ENCODE peak calls at places on chromosome 2, in seven cellular contexts. One of them, this sample, is unnamed.

GRCh38 chr2:45354776-45355175 is 256.3 kb downstream of the SRBD1 start:
- DNase-seq in gastrocnemius medialis: no peak
- DNase-seq in ovary: no peak
- DNase-seq in K562: no peak
- DNase-seq in GM12878: no peak
- DNase-seq in body of pancreas: no peak
- DNase-seq in H1: no peak
- DNase-seq in this sample: no peak

GRCh38 chr2:215737496-215737895 is 275.9 kb downstream of the MREG start:
- DNase-seq in gastrocnemius medialis: no peak
- DNase-seq in ovary: no peak
- DNase-seq in K562: no peak
- DNase-seq in GM12878: no peak
- DNase-seq in body of pancreas: no peak
- DNase-seq in H1: no peak
- DNase-seq in this sample: no peak

GRCh38 chr2:42960835-42961165 is 168.4 kb upstream of the HAAO start:
- DNase-seq in gastrocnemius medialis: no peak
- DNase-seq in ovary: no peak
- DNase-seq in K562: no peak
- DNase-seq in GM12878: no peak
- DNase-seq in body of pancreas: no peak
- DNase-seq in H1: no peak
- DNase-seq in this sample: no peak

GRCh38 chr2:54809814-54810213 is 86.4 kb downstream of the EML6 start:
- DNase-seq in gastrocnemius medialis: no peak
- DNase-seq in ovary: no peak
- DNase-seq in K562: no peak
- DNase-seq in GM12878: no peak
- DNase-seq in body of pancreas: no peak
- DNase-seq in H1: no peak
- DNase-seq in this sample: no peak

GRCh38 chr2:28435796-28436425 is 43.3 kb downstream of the FOSL2 start:
- DNase-seq in gastrocnemius medialis: no peak
- DNase-seq in ovary: no peak
- DNase-seq in K562: no peak
- DNase-seq in GM12878: no peak
- DNase-seq in body of pancreas: no peak
- DNase-seq in H1: no peak
- DNase-seq in this sample: no peak

GRCh38 chr2:97740590-97741182 is 27.3 kb downstream of the ZAP70 start:
- DNase-seq in gastrocnemius medialis: peak
- DNase-seq in ovary: no peak
- DNase-seq in K562: peak
- DNase-seq in GM12878: no peak
- DNase-seq in body of pancreas: peak
- DNase-seq in H1: peak
- DNase-seq in this sample: peak

GRCh38 chr2:218898109-218898878 is 17.6 kb downstream of the WNT10A start:
- DNase-seq in gastrocnemius medialis: no peak
- DNase-seq in ovary: peak
- DNase-seq in K562: peak
- DNase-seq in GM12878: no peak
- DNase-seq in body of pancreas: peak
- DNase-seq in H1: peak
- DNase-seq in this sample: peak

GRCh38 chr2:38191516-38191915 is 115.6 kb upstream of the CYP1B1 start:
- DNase-seq in gastrocnemius medialis: no peak
- DNase-seq in ovary: no peak
- DNase-seq in K562: no peak
- DNase-seq in GM12878: no peak
- DNase-seq in body of pancreas: no peak
- DNase-seq in H1: no peak
- DNase-seq in this sample: no peak

GRCh38 chr2:54599326-54599710 is 124.1 kb upstream of the EML6 start:
- DNase-seq in gastrocnemius medialis: no peak
- DNase-seq in ovary: no peak
- DNase-seq in K562: no peak
- DNase-seq in GM12878: no peak
- DNase-seq in body of pancreas: no peak
- DNase-seq in H1: no peak
- DNase-seq in this sample: no peak

GRCh38 chr2:143321994-143322393 is 192.8 kb downstream of the ARHGAP15 start:
- DNase-seq in gastrocnemius medialis: no peak
- DNase-seq in ovary: no peak
- DNase-seq in K562: peak
- DNase-seq in GM12878: no peak
- DNase-seq in body of pancreas: no peak
- DNase-seq in H1: no peak
- DNase-seq in this sample: no peak

GRCh38 chr2:168521342-168521741 is 65.3 kb downstream of the CERS6 start:
- DNase-seq in gastrocnemius medialis: peak
- DNase-seq in ovary: no peak
- DNase-seq in K562: peak
- DNase-seq in GM12878: no peak
- DNase-seq in body of pancreas: no peak
- DNase-seq in H1: no peak
- DNase-seq in this sample: no peak

GRCh38 chr2:3927031-3927430 is 223.7 kb downstream of the DCDC2C start:
- DNase-seq in gastrocnemius medialis: no peak
- DNase-seq in ovary: no peak
- DNase-seq in K562: no peak
- DNase-seq in GM12878: no peak
- DNase-seq in body of pancreas: no peak
- DNase-seq in H1: no peak
- DNase-seq in this sample: no peak

GRCh38 chr2:217789736-217790181 is 213.0 kb downstream of the TNS1 start:
- DNase-seq in gastrocnemius medialis: peak
- DNase-seq in ovary: no peak
- DNase-seq in K562: no peak
- DNase-seq in GM12878: no peak
- DNase-seq in body of pancreas: no peak
- DNase-seq in H1: no peak
- DNase-seq in this sample: no peak

GRCh38 chr2:237742191-237742590 is 56.4 kb upstream of the RBM44 start:
- DNase-seq in gastrocnemius medialis: no peak
- DNase-seq in ovary: no peak
- DNase-seq in K562: no peak
- DNase-seq in GM12878: no peak
- DNase-seq in body of pancreas: no peak
- DNase-seq in H1: no peak
- DNase-seq in this sample: no peak

GRCh38 chr2:64797881-64798590 is 144.3 kb upstream of the SERTAD2 start:
- DNase-seq in gastrocnemius medialis: no peak
- DNase-seq in ovary: no peak
- DNase-seq in K562: no peak
- DNase-seq in GM12878: no peak
- DNase-seq in body of pancreas: peak
- DNase-seq in H1: no peak
- DNase-seq in this sample: no peak

GRCh38 chr2:37370666-37371065 is 26.2 kb downstream of the QPCT start:
- DNase-seq in gastrocnemius medialis: no peak
- DNase-seq in ovary: no peak
- DNase-seq in K562: no peak
- DNase-seq in GM12878: no peak
- DNase-seq in body of pancreas: no peak
- DNase-seq in H1: no peak
- DNase-seq in this sample: no peak

GRCh38 chr2:171923206-171923605 is 945 bp downstream of the HAT1 start:
- DNase-seq in gastrocnemius medialis: no peak
- DNase-seq in ovary: peak
- DNase-seq in K562: no peak
- DNase-seq in GM12878: no peak
- DNase-seq in body of pancreas: peak
- DNase-seq in H1: no peak
- DNase-seq in this sample: no peak

GRCh38 chr2:161239416-161240109 is 68.7 kb upstream of the PSMD14 start:
- DNase-seq in gastrocnemius medialis: no peak
- DNase-seq in ovary: no peak
- DNase-seq in K562: no peak
- DNase-seq in GM12878: no peak
- DNase-seq in body of pancreas: no peak
- DNase-seq in H1: peak
- DNase-seq in this sample: no peak

GRCh38 chr2:174800436-174801195 is 36.3 kb upstream of the CHRNA1 start:
- DNase-seq in gastrocnemius medialis: no peak
- DNase-seq in ovary: no peak
- DNase-seq in K562: no peak
- DNase-seq in GM12878: no peak
- DNase-seq in body of pancreas: no peak
- DNase-seq in H1: no peak
- DNase-seq in this sample: no peak

GRCh38 chr2:2879776-2880175 is 497.8 kb downstream of the EIPR1 start:
- DNase-seq in gastrocnemius medialis: no peak
- DNase-seq in ovary: no peak
- DNase-seq in K562: no peak
- DNase-seq in GM12878: peak
- DNase-seq in body of pancreas: no peak
- DNase-seq in H1: no peak
- DNase-seq in this sample: peak

GRCh38 chr2:223950448-223951347 is 5.6 kb upstream of the WDFY1 start:
- DNase-seq in gastrocnemius medialis: no peak
- DNase-seq in ovary: no peak
- DNase-seq in K562: no peak
- DNase-seq in GM12878: no peak
- DNase-seq in body of pancreas: no peak
- DNase-seq in H1: no peak
- DNase-seq in this sample: no peak
- H3K27ac ChIP-seq in gastrocnemius medialis: no peak
- H3K27ac ChIP-seq in ovary: no peak
- H3K27ac ChIP-seq in K562: no peak
- H3K27ac ChIP-seq in GM12878: peak
- H3K27ac ChIP-seq in body of pancreas: peak
- H3K27ac ChIP-seq in H1: no peak
- H3K27ac ChIP-seq in this sample: peak

GRCh38 chr2:85537600-85538506 is 1.1 kb upstream of the MAT2A start:
- DNase-seq in gastrocnemius medialis: peak
- DNase-seq in ovary: peak
- DNase-seq in K562: peak
- DNase-seq in GM12878: no peak
- DNase-seq in body of pancreas: peak
- DNase-seq in H1: peak
- DNase-seq in this sample: peak
- TF ChIP-seq POLR2A in gastrocnemius medialis: peak
- TF ChIP-seq POLR2A in ovary: peak
- TF ChIP-seq POLR2A in K562: no peak
- TF ChIP-seq POLR2A in GM12878: peak
- TF ChIP-seq POLR2A in body of pancreas: no peak
- TF ChIP-seq POLR2A in H1: peak
- TF ChIP-seq POLR2A in this sample: peak

GRCh38 chr2:25411281-25411680 is 69.6 kb upstream of the DNMT3A start:
- DNase-seq in gastrocnemius medialis: no peak
- DNase-seq in ovary: no peak
- DNase-seq in K562: no peak
- DNase-seq in GM12878: no peak
- DNase-seq in body of pancreas: peak
- DNase-seq in H1: no peak
- DNase-seq in this sample: no peak
- H3K27ac ChIP-seq in gastrocnemius medialis: no peak
- H3K27ac ChIP-seq in ovary: no peak
- H3K27ac ChIP-seq in K562: no peak
- H3K27ac ChIP-seq in GM12878: peak
- H3K27ac ChIP-seq in body of pancreas: no peak
- H3K27ac ChIP-seq in H1: no peak
- H3K27ac ChIP-seq in this sample: no peak

GRCh38 chr2:121736462-121737336 is at the start of gene NIFK:
- DNase-seq in gastrocnemius medialis: peak
- DNase-seq in ovary: peak
- DNase-seq in K562: peak
- DNase-seq in GM12878: peak
- DNase-seq in body of pancreas: peak
- DNase-seq in H1: peak
- DNase-seq in this sample: peak
- TF ChIP-seq POLR2A in gastrocnemius medialis: peak
- TF ChIP-seq POLR2A in ovary: peak
- TF ChIP-seq POLR2A in K562: peak
- TF ChIP-seq POLR2A in GM12878: peak
- TF ChIP-seq POLR2A in body of pancreas: peak
- TF ChIP-seq POLR2A in H1: peak
- TF ChIP-seq POLR2A in this sample: peak

This sample was measured in Peyer's patch.